ENCODE peak calls at places on chromosomes 13 and 19, in five cellular contexts. M is HT1080, N is left ventricle myocardium inferior, W is T-helper 1 cell, I is RCC 7860. J is an unnamed sample.

GRCh38 chr13:79658333-79658975 is 177.5 kb downstream of the NDFIP2 start:
- DNase-seq in M (no peak), N (no peak), W (no peak), I (no peak), J (no peak)

GRCh38 chr19:14440049-14440448 is 6.9 kb downstream of the PKN1 start:
- DNase-seq in M (no peak), N (peak; percentile 82), W (peak; percentile 52), I (no peak), J (no peak)

GRCh38 chr19:18135712-18136584 is 17.0 kb upstream of the PIK3R2 start:
- DNase-seq in M (no peak), N (no peak), W (no peak), I (peak; percentile 77), J (no peak)

GRCh38 chr19:5838437-5839311 is 828 bp downstream of the FUT6 start:
- DNase-seq in M (no peak), N (no peak), W (no peak), I (no peak), J (no peak)

GRCh38 chr19:30387311-30388115 is 15.3 kb downstream of the ZNF536 start:
- DNase-seq in M (no peak), N (peak; percentile 32), W (no peak), I (no peak), J (no peak)

GRCh38 chr19:50320051-50320450 is 9.1 kb downstream of the KCNC3 start:
- DNase-seq in M (no peak), N (no peak), W (no peak), I (no peak), J (no peak)

GRCh38 chr19:17867087-17867486 is 4.7 kb upstream of the SLC5A5 start:
- DNase-seq in M (no peak), N (no peak), W (no peak), I (no peak), J (no peak)

GRCh38 chr13:53873558-53873957 is 844.9 kb downstream of the OLFM4 start:
- DNase-seq in M (no peak), N (no peak), W (no peak), I (no peak), J (peak; percentile 11)

GRCh38 chr19:48818234-48818823 is 7.5 kb upstream of the BCAT2 start:
- DNase-seq in M (no peak), N (no peak), W (no peak), I (no peak), J (no peak)

GRCh38 chr13:36850790-36851438 is 31.9 kb downstream of the RFXAP start:
- DNase-seq in M (peak; percentile 13), N (no peak), W (no peak), I (no peak), J (no peak)

GRCh38 chr13:104086205-104086604 is 1020.0 kb upstream of the SLC10A2 start:
- DNase-seq in M (no peak), N (no peak), W (no peak), I (no peak), J (no peak)

GRCh38 chr13:35984776-35985453 is 146.3 kb downstream of the DCLK1 start:
- DNase-seq in M (no peak), N (no peak), W (no peak), I (no peak), J (no peak)

GRCh38 chr13:51666316-51666715 is 82.1 kb downstream of the WDFY2 start:
- DNase-seq in M (no peak), N (no peak), W (no peak), I (no peak), J (no peak)

GRCh38 chr19:542173-542866 is 1.5 kb upstream of the GZMM start:
- DNase-seq in M (no peak), N (no peak), W (no peak), I (no peak), J (no peak)

GRCh38 chr13:21625366-21625765 is 21.4 kb upstream of the MICU2 start:
- DNase-seq in M (peak; percentile 64), N (no peak), W (no peak), I (peak; percentile 46), J (peak; percentile 42)

J was measured in cerebellar cortex.